ENCODE peak calls at places on chromosomes 7 and 10, in four cellular contexts. One of them, this sample, is unnamed.

GRCh38 chr10:77911535-77912123 is 14.9 kb downstream of the DLG5 start:
- DNase-seq in fibroblast of lung: peak; percentile 60
- DNase-seq in transverse colon: no peak
- DNase-seq in suprapubic skin: no peak
- DNase-seq in this sample: no peak

GRCh38 chr7:93327006-93327633 is 95.0 kb downstream of the VPS50 start:
- DNase-seq in fibroblast of lung: peak; percentile 86
- DNase-seq in transverse colon: no peak
- DNase-seq in suprapubic skin: no peak
- DNase-seq in this sample: no peak

GRCh38 chr7:11428877-11429617 is 403.0 kb downstream of the THSD7A start:
- DNase-seq in fibroblast of lung: no peak
- DNase-seq in transverse colon: no peak
- DNase-seq in suprapubic skin: no peak
- DNase-seq in this sample: no peak

GRCh38 chr7:129262333-129262732 is 37.5 kb downstream of the AHCYL2 start:
- DNase-seq in fibroblast of lung: peak; percentile 15
- DNase-seq in transverse colon: no peak
- DNase-seq in suprapubic skin: no peak
- DNase-seq in this sample: no peak

GRCh38 chr10:125006921-125007391 is 65.0 kb downstream of the ZRANB1 start:
- DNase-seq in fibroblast of lung: no peak
- DNase-seq in transverse colon: peak; percentile 4
- DNase-seq in suprapubic skin: peak; percentile 71
- DNase-seq in this sample: no peak

GRCh38 chr7:68730194-68730593 is 868.1 kb upstream of the AUTS2 start:
- DNase-seq in fibroblast of lung: no peak
- DNase-seq in transverse colon: no peak
- DNase-seq in suprapubic skin: no peak
- DNase-seq in this sample: no peak

GRCh38 chr10:59435707-59436106 is 73.4 kb upstream of the FAM13C start:
- DNase-seq in fibroblast of lung: no peak
- DNase-seq in transverse colon: no peak
- DNase-seq in suprapubic skin: no peak
- DNase-seq in this sample: no peak

GRCh38 chr7:18619311-18619710 is 123.8 kb downstream of the HDAC9 start:
- DNase-seq in fibroblast of lung: no peak
- DNase-seq in transverse colon: no peak
- DNase-seq in suprapubic skin: no peak
- DNase-seq in this sample: no peak

GRCh38 chr10:92839191-92840085 is 8.9 kb upstream of the EXOC6 start:
- DNase-seq in fibroblast of lung: peak; percentile 68
- DNase-seq in transverse colon: peak; percentile 68
- DNase-seq in suprapubic skin: no peak
- DNase-seq in this sample: peak; percentile 77

GRCh38 chr7:94578615-94579014 is 69.0 kb downstream of the CASD1 start:
- DNase-seq in fibroblast of lung: no peak
- DNase-seq in transverse colon: no peak
- DNase-seq in suprapubic skin: no peak
- DNase-seq in this sample: no peak

GRCh38 chr7:104137971-104138370 is 69.8 kb downstream of the ORC5 start:
- DNase-seq in fibroblast of lung: peak; percentile 44
- DNase-seq in transverse colon: no peak
- DNase-seq in suprapubic skin: no peak
- DNase-seq in this sample: no peak

GRCh38 chr10:108904163-108904878 is 1019.0 kb downstream of the XPNPEP1 start:
- DNase-seq in fibroblast of lung: peak; percentile 42
- DNase-seq in transverse colon: no peak
- DNase-seq in suprapubic skin: no peak
- DNase-seq in this sample: no peak

GRCh38 chr7:7922684-7923385 is 45.8 kb upstream of the GLCCI1 start:
- DNase-seq in fibroblast of lung: no peak
- DNase-seq in transverse colon: no peak
- DNase-seq in suprapubic skin: no peak
- DNase-seq in this sample: no peak

GRCh38 chr7:1995426-1995825 is 237.3 kb downstream of the MAD1L1 start:
- DNase-seq in fibroblast of lung: no peak
- DNase-seq in transverse colon: no peak
- DNase-seq in suprapubic skin: no peak
- DNase-seq in this sample: no peak

GRCh38 chr7:105718511-105718925 is 137.2 kb upstream of the EFCAB10 start:
- DNase-seq in fibroblast of lung: no peak
- DNase-seq in transverse colon: no peak
- DNase-seq in suprapubic skin: no peak
- DNase-seq in this sample: no peak

GRCh38 chr7:83704564-83704963 is 55.6 kb upstream of the SEMA3E start:
- DNase-seq in fibroblast of lung: no peak
- DNase-seq in transverse colon: no peak
- DNase-seq in suprapubic skin: no peak
- DNase-seq in this sample: no peak

GRCh38 chr7:142300689-142301088 is 42.8 kb upstream of the PRSS58 start:
- DNase-seq in fibroblast of lung: no peak
- DNase-seq in transverse colon: no peak
- DNase-seq in suprapubic skin: no peak
- DNase-seq in this sample: no peak

DNA sequence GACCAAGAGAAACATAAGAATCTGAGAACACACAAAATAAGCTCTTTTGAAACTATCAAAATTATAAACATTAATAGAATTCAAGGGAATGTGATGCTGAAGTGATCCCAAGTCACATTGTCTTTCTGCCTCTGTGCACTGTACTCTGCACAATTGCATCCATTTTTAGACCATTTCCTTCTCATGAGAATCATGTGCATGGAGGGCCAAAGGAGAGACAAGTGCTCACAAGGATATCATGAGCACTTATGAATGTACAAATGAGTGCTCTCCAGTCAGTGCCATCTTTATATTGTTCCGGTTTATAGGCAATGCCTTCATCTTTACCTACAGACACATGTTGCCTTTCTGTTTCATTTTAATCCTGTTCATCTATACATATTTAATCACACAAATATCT is 36.9 kb downstream of the MET start:
- DNase-seq in fibroblast of lung: no peak
- DNase-seq in transverse colon: no peak
- DNase-seq in suprapubic skin: no peak
- DNase-seq in this sample: no peak
- H3K27ac ChIP-seq in fibroblast of lung: no peak overlapping the region
- H3K27ac ChIP-seq in transverse colon: no peak overlapping the region
- H3K27ac ChIP-seq in suprapubic skin: no peak overlapping the region
- H3K27ac ChIP-seq in this sample: no peak overlapping the region

GRCh38 chr7:55105952-55106351 is 87.1 kb downstream of the EGFR start:
- DNase-seq in fibroblast of lung: no peak
- DNase-seq in transverse colon: no peak
- DNase-seq in suprapubic skin: no peak
- DNase-seq in this sample: no peak
- H3K4me1 ChIP-seq in fibroblast of lung: peaks cover 29% of the 10 kb centered on the region
- H3K4me1 ChIP-seq in transverse colon: no peaks in the 10 kb centered on the region
- H3K4me1 ChIP-seq in suprapubic skin: peaks cover 76% of the 10 kb centered on the region
- H3K4me1 ChIP-seq in this sample: peaks cover 56% of the 10 kb centered on the region

GRCh38 chr7:131865911-131866310 is 309.5 kb upstream of the PODXL start:
- DNase-seq in fibroblast of lung: no peak
- DNase-seq in transverse colon: no peak
- DNase-seq in suprapubic skin: no peak
- DNase-seq in this sample: no peak

GRCh38 chr7:131859162-131859821 is 302.9 kb upstream of the PODXL start:
- DNase-seq in fibroblast of lung: peak; percentile 61
- DNase-seq in transverse colon: peak; percentile 68
- DNase-seq in suprapubic skin: no peak
- DNase-seq in this sample: peak; percentile 65

GRCh38 chr7:131867461-131867860 is 311.0 kb upstream of the PODXL start:
- DNase-seq in fibroblast of lung: no peak
- DNase-seq in transverse colon: no peak
- DNase-seq in suprapubic skin: no peak
- DNase-seq in this sample: no peak

GRCh38 chr7:131861620-131862346 is 305.4 kb upstream of the PODXL start:
- DNase-seq in fibroblast of lung: peak; percentile 15
- DNase-seq in transverse colon: no peak
- DNase-seq in suprapubic skin: no peak
- DNase-seq in this sample: no peak
- TF ChIP-seq CTCF in fibroblast of lung: no peak
- TF ChIP-seq CTCF in transverse colon: no peak
- TF ChIP-seq CTCF in suprapubic skin: no peak
- TF ChIP-seq CTCF in this sample: no peak

DNA sequence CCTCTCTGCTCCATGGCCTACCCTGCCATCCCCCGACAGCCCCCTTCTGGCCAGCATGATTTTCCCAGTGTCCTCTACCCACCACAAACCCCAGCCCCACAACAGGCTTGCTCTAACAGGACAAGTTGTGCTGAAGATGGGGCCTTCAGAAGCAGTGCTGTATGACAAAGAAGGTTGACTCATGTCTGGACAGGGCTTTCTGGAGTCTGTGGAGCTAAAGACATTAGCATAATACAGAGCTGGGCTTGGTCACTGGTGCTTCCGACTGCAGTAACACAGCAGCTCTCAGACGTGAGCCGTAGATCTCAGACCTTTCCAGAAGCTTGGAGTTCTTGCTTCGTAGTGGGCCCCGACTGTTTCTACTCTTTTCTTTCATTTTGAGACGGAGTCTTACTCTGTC is 100.5 kb downstream of the GTF2IRD1 start:
- DNase-seq in fibroblast of lung: no peak
- DNase-seq in transverse colon: no peak
- DNase-seq in suprapubic skin: no peak
- DNase-seq in this sample: no peak
- H3K27ac ChIP-seq in fibroblast of lung: no peak overlapping the region
- H3K27ac ChIP-seq in transverse colon: no peak overlapping the region
- H3K27ac ChIP-seq in suprapubic skin: no peak overlapping the region
- H3K27ac ChIP-seq in this sample: peak overlapping the region; percentile 88